ENCODE peak calls at places on chromosomes 5 and 9, in four cellular contexts. G, P, B and H are unnamed samples. For H3K27me3, the result is how much of the 10 kb centered on the place peaks cover.

GRCh38 chr5:107469485-107469884 is 201.3 kb downstream of the EFNA5 start:
- DNase-seq in P (no peak), B (no peak), G (peak), H (no peak)

GRCh38 chr5:169162407-169162806 is 138.5 kb downstream of the SLIT3 start:
- DNase-seq in B (no peak), P (no peak), G (no peak), H (no peak)

GRCh38 chr9:78437721-78438610 is 141.0 kb downstream of the PSAT1 start:
- DNase-seq in G (no peak), B (no peak), P (no peak), H (no peak)

GRCh38 chr5:83553000-83553486 is 81.5 kb downstream of the VCAN start:
- DNase-seq in B (no peak), G (no peak), P (no peak), H (no peak)

GRCh38 chr9:89606049-89606481 is 1.3 kb downstream of the GADD45G start:
- DNase-seq in P (peak), G (peak), B (peak), H (peak)

GRCh38 chr9:38211002-38211401 is 142.0 kb upstream of the SHB start:
- DNase-seq in B (no peak), P (no peak), G (no peak), H (no peak)

GRCh38 chr9:33135086-33135958 is 31.8 kb downstream of the B4GALT1 start:
- DNase-seq in B (no peak), P (no peak), G (no peak), H (no peak)

GRCh38 chr5:128537999-128538248 is at the start of gene FBN2:
- DNase-seq in B (no peak), G (no peak), P (no peak), H (no peak)

GRCh38 chr5:156137482-156137881 is 189.5 kb upstream of the SGCD start:
- DNase-seq in P (no peak), G (no peak), B (no peak), H (no peak)

GRCh38 chr9:92100237-92100911 is 14.8 kb downstream of the SPTLC1 start:
- DNase-seq in G (peak), P (no peak), B (no peak), H (no peak)

GRCh38 chr5:541888-542692 is 17.8 kb upstream of the SLC9A3 start:
- DNase-seq in G (no peak), B (no peak), P (peak), H (no peak)

GRCh38 chr9:93568169-93568568 is 8.2 kb upstream of the PHF2 start:
- DNase-seq in B (no peak), P (no peak), G (no peak), H (no peak)

GRCh38 chr9:78676009-78676408 is 379.1 kb downstream of the PSAT1 start:
- DNase-seq in G (no peak), B (no peak), P (no peak), H (no peak)

GRCh38 chr5:150175536-150175935 is 9.0 kb downstream of the CDX1 start:
- DNase-seq in B (no peak), P (peak), G (no peak), H (no peak)

GRCh38 chr5:2523180-2523579 is 228.3 kb downstream of the IRX2 start:
- DNase-seq in P (no peak), G (no peak), B (no peak), H (no peak)

DNA sequence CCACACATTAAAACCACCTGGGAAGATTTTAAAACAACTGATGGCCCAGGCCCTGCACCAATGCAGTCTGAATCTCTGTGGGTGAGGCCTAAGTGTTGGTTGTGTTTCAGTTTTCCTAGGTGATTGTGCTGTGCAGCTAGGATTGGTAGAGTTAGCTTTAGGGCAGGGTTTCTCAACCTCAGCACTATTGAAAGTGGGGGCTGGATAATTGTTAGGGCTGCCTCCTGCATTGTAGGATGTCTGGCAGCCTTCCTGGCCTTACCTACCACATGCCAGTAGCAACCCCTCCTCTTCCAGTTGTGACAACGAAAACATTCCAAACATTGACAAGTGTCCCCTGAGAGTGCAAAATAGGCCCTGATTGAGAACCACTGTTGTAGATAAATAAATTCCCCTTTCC is 337.0 kb downstream of the KIAA0825 start:
- DNase-seq in G (no peak), B (no peak), P (no peak), H (no peak)
- H3K27me3 ChIP-seq in G (under half), B (under half), P (under half), H (under half)

GRCh38 chr9:97845130-97845529 is 7.9 kb upstream of the FOXE1 start:
- DNase-seq in P (no peak), B (no peak), G (no peak), H (no peak)

GRCh38 chr9:97848237-97848581 is 4.8 kb upstream of the FOXE1 start:
- DNase-seq in G (no peak), B (no peak), P (no peak), H (no peak)

GRCh38 chr9:97847474-97848236 is 5.4 kb upstream of the FOXE1 start:
- DNase-seq in B (no peak), P (no peak), G (no peak), H (no peak)

GRCh38 chr9:97846347-97846746 is 6.7 kb upstream of the FOXE1 start:
- DNase-seq in P (no peak), G (no peak), B (no peak), H (no peak)

GRCh38 chr9:97845763-97846162 is 7.3 kb upstream of the FOXE1 start:
- DNase-seq in G (no peak), B (no peak), P (no peak), H (no peak)
- H3K27me3 ChIP-seq in G (half or more), B (under half), P (under half), H (under half)

GRCh38 chr5:153901449-153901848 is 137.3 kb downstream of the FAM114A2 start:
- DNase-seq in P (no peak), B (no peak), G (no peak), H (no peak)
- H3K27me3 ChIP-seq in P (under half), B (under half), G (under half), H (under half)

GRCh38 chr9:34370335-34370969 is 6.2 kb downstream of the MYORG start:
- DNase-seq in P (no peak), G (no peak), B (no peak), H (no peak)
- H3K27me3 ChIP-seq in P (under half), G (under half), B (under half), H (under half)

GRCh38 chr5:77209495-77210090 is 887 bp upstream of the PDE8B start:
- DNase-seq in B (no peak), P (no peak), G (no peak), H (no peak)

GRCh38 chr5:77208507-77209163 is 1.8 kb upstream of the PDE8B start:
- DNase-seq in G (no peak), B (no peak), P (no peak), H (no peak)

GRCh38 chr5:77211013-77211690 is 672 bp downstream of the PDE8B start:
- DNase-seq in G (no peak), P (no peak), B (no peak), H (no peak)

GRCh38 chr5:77211691-77212047 is 1.2 kb downstream of the PDE8B start:
- DNase-seq in G (no peak), B (no peak), P (no peak), H (no peak)

DNA sequence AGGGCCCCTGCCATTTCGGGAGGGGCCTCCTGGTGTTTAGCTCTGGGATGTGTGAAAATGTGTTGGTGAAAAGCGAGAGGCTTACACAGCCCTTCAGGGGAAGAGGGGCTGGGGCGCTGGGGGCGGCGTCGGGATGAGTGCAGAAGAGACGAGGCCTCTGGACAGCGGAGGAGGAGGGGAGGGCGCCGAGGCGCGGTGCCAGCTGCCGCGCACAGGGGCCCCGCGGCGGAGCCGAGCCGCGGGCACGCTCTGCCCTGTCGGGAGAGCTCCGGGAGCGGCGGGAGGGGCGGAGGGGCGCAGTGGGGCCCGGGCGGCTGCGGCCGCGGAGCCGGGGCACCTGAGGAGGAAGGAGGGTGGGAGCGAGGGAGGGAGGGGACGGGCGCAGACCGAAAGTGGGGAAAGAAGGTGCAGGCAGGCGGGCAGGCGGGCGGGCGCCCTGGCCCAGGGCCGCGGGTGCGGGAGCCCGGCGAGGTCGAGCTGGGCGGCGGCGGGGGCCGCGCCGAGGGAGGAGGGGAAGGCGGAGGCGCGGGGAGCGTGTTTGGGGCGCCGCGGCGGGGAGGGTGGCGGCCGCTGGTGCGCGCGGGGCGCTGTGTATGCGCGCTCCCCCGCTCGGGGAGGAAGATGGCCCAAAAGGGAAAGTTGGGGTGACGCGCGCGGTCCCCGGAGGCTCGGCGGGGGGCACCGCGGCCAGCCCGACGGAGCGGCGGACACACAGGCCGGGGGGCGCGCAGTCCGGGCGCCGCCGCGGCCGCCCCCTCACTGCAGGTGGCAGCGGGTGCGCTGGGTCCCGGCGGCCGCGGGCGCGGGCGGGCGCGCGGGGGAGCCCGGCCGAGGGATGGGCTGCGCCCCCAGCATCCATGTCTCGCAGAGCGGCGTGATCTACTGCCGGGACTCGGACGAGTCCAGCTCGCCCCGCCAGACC is at the start of gene PDE8B:
- DNase-seq in B (no peak), G (no peak), P (peak), H (no peak)
- H3K27me3 ChIP-seq in B (under half), G (half or more), P (under half), H (under half)

DNA sequence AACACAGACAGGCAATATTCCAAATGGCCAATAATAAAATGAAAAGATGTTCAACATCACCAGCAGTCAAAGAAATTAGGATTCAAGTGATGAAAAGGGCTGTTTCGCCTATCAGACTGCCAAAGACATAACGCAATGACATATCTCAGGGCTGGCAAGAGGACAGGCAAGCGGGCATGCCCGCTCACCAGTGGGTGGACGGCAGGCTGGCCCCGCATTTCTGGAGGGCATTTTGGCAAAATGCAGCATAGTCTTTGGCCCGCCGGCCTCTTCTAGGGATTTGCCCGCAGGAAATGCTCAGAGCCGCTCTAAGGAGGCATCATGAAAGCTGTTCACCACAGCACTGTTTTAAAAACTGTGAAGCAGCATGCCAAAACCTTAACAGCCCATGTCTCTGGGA is 1.4 kb upstream of the PPP1R26 start:
- DNase-seq in P (no peak), B (no peak), G (no peak), H (peak)
- H3K27me3 ChIP-seq in P (under half), B (under half), G (under half), H (under half)

GRCh38 chr5:138096363-138096762 is 12.5 kb downstream of the WNT8A start:
- DNase-seq in P (no peak), B (no peak), G (no peak), H (no peak)
- H3K27me3 ChIP-seq in P (under half), B (under half), G (under half), H (under half)

GRCh38 chr9:981491-981898 is 5.0 kb downstream of the DMRT3 start:
- DNase-seq in P (no peak), B (no peak), G (no peak), H (no peak)

GRCh38 chr9:978117-978830 is 1.8 kb downstream of the DMRT3 start:
- DNase-seq in P (no peak), B (no peak), G (no peak), H (no peak)

GRCh38 chr9:980621-981020 is 4.2 kb downstream of the DMRT3 start:
- DNase-seq in P (no peak), B (no peak), G (no peak), H (no peak)

GRCh38 chr9:979983-980382 is 3.5 kb downstream of the DMRT3 start:
- DNase-seq in B (no peak), G (no peak), P (no peak), H (no peak)

DNA sequence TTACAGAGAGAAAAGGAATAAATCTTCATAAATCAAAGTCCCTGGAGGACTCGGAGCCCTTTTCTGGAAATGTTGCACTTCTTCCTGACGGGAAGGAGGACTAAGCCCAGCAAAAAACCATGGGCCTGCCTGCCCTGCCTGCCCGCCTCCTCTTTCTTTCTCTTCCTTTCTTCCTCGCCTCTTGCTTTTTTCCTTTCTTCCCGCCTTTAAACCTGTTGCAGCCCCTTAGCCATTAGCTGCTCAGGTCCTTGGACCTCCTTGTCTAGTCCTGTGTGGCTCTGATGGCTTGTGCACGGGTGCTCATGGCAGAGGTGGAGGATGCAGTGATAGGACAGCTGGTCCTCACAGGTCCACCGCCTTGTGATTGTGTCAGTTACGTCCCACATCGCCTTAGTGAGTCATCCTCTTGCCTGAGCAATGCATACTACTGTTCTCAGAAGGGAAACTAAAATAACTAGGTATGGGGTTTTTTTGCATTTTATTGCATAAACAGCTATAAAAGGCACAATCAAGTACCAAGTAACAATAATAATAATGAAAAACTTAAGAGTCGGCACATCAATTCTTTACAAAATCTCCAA is 6.3 kb downstream of the DMRT3 start:
- DNase-seq in B (no peak), G (no peak), P (no peak), H (no peak)
- H3K27me3 ChIP-seq in B (half or more), G (under half), P (under half), H (under half)

DNA sequence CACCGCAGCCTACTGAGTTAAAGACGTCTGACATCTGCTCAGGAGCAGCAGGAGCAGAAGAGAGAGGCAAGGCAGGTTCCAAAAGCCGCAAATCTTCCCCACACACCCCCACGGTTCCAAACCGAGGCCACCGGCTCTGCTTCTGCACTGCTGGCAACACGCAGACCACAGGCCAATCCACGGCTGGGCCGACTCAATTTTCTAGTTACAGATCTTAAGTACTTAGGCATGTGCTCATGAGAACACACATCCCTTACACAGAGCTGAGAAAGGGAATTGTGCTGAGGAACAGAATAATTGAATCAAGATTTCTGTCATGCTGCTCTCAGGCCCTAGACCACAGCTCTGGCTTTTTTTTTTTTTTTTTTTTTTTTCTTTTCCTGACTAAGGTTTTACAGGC is 32.6 kb downstream of the PAX5 start:
- DNase-seq in G (no peak), B (no peak), P (no peak), H (no peak)
- H3K27me3 ChIP-seq in G (half or more), B (under half), P (under half), H (under half)

DNA sequence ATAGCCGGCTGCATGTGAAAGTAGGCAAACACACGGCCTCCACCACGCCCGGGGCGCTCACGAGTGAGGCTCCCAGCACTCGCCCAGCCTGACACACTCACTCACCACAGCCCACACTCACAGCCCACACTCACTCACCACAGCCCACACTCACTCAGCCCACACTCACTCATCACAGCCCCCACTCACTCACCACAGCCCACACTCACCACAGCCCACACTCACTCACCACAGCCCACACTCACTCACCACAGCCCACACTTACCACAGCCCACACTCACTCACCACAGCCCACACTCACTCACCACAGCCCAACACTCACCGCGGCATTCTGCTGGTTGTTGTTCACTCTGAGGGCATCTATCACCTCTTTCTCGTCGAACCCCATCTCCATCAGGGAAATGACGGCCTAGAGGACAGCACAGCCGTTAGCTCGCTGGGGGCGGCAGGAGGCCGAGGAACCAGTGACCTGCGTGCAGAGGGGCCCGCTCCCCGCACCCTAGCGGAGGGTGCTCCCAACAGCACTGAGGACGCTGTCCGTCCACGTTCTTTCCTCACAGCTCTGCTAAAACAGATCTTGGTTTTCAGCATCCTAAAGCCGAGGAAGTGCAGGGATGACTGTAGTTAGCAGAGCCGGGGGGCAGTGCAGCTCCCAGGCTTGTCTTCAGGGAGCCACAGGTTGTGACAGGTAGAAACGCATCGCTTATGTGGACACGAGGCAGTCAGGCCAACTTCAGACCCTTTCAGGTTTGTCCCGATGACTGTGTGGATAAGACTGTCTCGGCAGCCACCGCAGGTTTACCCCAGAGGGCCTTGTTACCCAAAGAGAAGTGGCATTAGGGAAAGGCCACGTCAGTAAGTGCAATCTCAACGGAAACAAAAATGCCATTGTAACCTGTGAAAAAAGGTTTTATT is 21.6 kb downstream of the UBAC1 start:
- DNase-seq in P (peak), G (no peak), B (peak), H (peak)
- H3K27me3 ChIP-seq in P (under half), G (under half), B (under half), H (under half)